ENCODE peak calls at places on chromosomes 13 and 19, in four cellular contexts. D is upper lobe of left lung, I is HAP-1, B is fibroblast of lung. L is an unnamed sample. For H3K9me3, the result is how much of the 10 kb centered on the place peaks cover.

GRCh38 chr13:101150998-101151397 is 265.3 kb downstream of the NALCN start:
- DNase-seq in I (no peak), B (peak), D (no peak), L (no peak)

GRCh38 chr19:18251587-18252369 is 22.5 kb downstream of the IQCN start:
- DNase-seq in D (peak), I (peak), B (peak), L (peak)

GRCh38 chr19:15393963-15394362 is 14.4 kb upstream of the AKAP8 start:
- DNase-seq in B (no peak), I (no peak), D (no peak), L (no peak)

GRCh38 chr19:47153266-47153665 is 22.6 kb downstream of the SAE1 start:
- DNase-seq in I (no peak), D (no peak), B (no peak), L (no peak)

GRCh38 chr13:113845723-113846638 is 17.9 kb downstream of the GAS6 start:
- DNase-seq in I (no peak), B (no peak), D (peak), L (no peak)

GRCh38 chr13:80040977-80041310 is 300.0 kb downstream of the SPRY2 start:
- DNase-seq in D (no peak), I (no peak), B (no peak), L (no peak)

GRCh38 chr19:35220315-35220921 is 8.1 kb downstream of the FAM187B start:
- DNase-seq in D (no peak), B (no peak), I (no peak), L (no peak)

GRCh38 chr13:76799696-76800095 is 86.5 kb downstream of the KCTD12 start:
- DNase-seq in D (no peak), B (no peak), I (no peak), L (no peak)

GRCh38 chr19:3198901-3199700 is 13.4 kb downstream of the NCLN start:
- DNase-seq in I (no peak), B (no peak), D (no peak), L (no peak)

GRCh38 chr19:11927227-11927626 is 2.3 kb downstream of the ZNF700 start:
- DNase-seq in D (no peak), B (no peak), I (no peak), L (no peak)
- H3K9me3 ChIP-seq in D (under half), B (under half), I (under half), L (under half)

DNA sequence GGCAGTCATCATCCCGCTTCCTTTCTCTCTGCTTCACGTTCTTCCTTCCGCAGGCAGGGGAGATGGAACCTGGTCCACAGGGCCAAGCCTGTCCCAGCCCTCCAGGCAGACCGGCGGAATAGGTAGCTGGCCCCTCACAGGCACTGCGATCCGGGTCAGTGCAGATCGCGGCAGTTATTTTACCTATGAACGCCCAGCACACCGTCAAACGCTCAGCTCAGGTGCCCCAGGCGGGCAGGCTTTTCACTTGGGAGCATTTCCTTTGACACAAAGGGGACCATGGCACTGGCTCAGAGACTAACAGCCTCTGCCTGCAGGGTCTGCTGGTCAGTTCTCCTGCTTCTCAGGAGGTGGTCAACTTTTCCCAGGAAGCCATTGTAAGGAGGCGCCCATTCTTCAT is 97.0 kb upstream of the ZNF98 start:
- DNase-seq in B (no peak), D (no peak), I (no peak), L (no peak)
- H3K9me3 ChIP-seq in B (under half), D (under half), I (under half), L (under half)

GRCh38 chr19:44496711-44497110 is 3.6 kb downstream of the ZNF180 start:
- DNase-seq in I (no peak), B (no peak), D (no peak), L (no peak)
- H3K9me3 ChIP-seq in I (under half), B (under half), D (half or more), L (under half)

DNA sequence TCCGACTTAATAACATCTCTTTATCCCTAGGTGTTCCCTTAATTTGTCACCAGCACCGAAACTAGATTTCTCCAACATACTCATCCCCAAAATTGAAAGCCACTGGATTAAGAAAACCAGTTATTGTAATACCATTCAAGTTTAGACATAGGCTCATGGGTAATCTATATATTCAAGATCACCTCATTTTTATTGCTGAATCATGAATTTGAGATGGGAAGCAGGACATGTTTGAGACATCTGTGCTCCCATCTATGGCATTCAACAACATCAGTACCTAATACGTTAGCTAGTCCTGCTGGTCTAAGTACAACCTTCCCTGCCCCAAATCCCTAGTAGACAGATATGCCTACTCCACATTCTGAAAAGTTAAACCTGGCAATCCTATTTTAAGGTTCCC is 820.6 kb downstream of the PCDH9 start:
- DNase-seq in B (no peak), D (no peak), I (no peak), L (no peak)
- H3K9me3 ChIP-seq in B (under half), D (under half), I (under half), L (under half)

GRCh38 chr19:44254496-44254895 is 5.2 kb upstream of the ZNF233 start:
- DNase-seq in I (no peak), D (no peak), B (no peak), L (no peak)
- H3K9me3 ChIP-seq in I (under half), D (half or more), B (under half), L (under half)

GRCh38 chr13:63838366-63839110 is 2422.9 kb upstream of the PCDH20 start:
- DNase-seq in B (no peak), I (no peak), D (no peak), L (no peak)
- H3K9me3 ChIP-seq in B (under half), I (under half), D (under half), L (under half)